ENCODE peak calls at places on chromosomes 16 and 17, in five cellular contexts. R is heart right ventricle, Z is OCI-LY7, O is transverse colon, B is psoas muscle. V is an unnamed sample.

GRCh38 chr16:14284930-14285541 is 213.9 kb downstream of the MRTFB start:
- DNase-seq in B (peak), Z (peak), R (no peak), O (peak), V (peak)

GRCh38 chr17:33674685-33675084 is 381.6 kb upstream of the ASIC2 start:
- DNase-seq in O (peak), R (peak), Z (peak), B (no peak), V (peak)

GRCh38 chr17:59669411-59669810 is 37.8 kb downstream of the PTRH2 start:
- DNase-seq in O (no peak), Z (no peak), B (no peak), R (no peak), V (no peak)

GRCh38 chr17:81735181-81736102 is 23.4 kb downstream of the SLC25A10 start:
- DNase-seq in O (peak), Z (no peak), B (no peak), R (no peak), V (peak)

GRCh38 chr17:82152114-82152513 is 54.1 kb upstream of the FASN start:
- DNase-seq in O (no peak), Z (no peak), B (no peak), R (no peak), V (no peak)

GRCh38 chr16:72873853-72874252 is 174.1 kb downstream of the ZFHX3 start:
- DNase-seq in B (no peak), Z (no peak), R (no peak), O (no peak), V (no peak)

GRCh38 chr17:81941484-81942166 is 4.5 kb upstream of the PYCR1 start:
- DNase-seq in R (no peak), B (peak), O (no peak), Z (peak), V (no peak)

GRCh38 chr16:77273-77806 is 685 bp upstream of the MPG start:
- DNase-seq in B (peak), O (peak), Z (peak), R (peak), V (peak)

GRCh38 chr17:2892305-2892971 is 96.2 kb downstream of the RAP1GAP2 start:
- DNase-seq in B (no peak), O (peak), Z (no peak), R (no peak), V (no peak)

GRCh38 chr16:8961811-8962390 is 1.8 kb downstream of the USP7 start:
- DNase-seq in Z (peak), O (no peak), B (no peak), R (no peak), V (peak)

GRCh38 chr16:58511933-58512815 is 3.1 kb upstream of the SETD6 start:
- DNase-seq in B (peak), Z (peak), O (peak), R (peak), V (peak)

GRCh38 chr16:30356401-30357084 is 1.4 kb upstream of the CD2BP2 start:
- DNase-seq in O (peak), Z (peak), R (no peak), B (peak), V (no peak)

GRCh38 chr16:68369697-68370096 is 58.9 kb downstream of the PRMT7 start:
- DNase-seq in O (peak), Z (no peak), B (no peak), R (no peak), V (peak)

GRCh38 chr17:2172447-2172938 is 117.6 kb downstream of the HIC1 start:
- DNase-seq in Z (no peak), B (no peak), O (no peak), R (peak), V (no peak)

GRCh38 chr17:83171661-83172060 is 92.3 kb downstream of the METRNL start:
- DNase-seq in O (no peak), R (no peak), B (peak), Z (no peak), V (no peak)

GRCh38 chr17:69539781-69540319 is 125.4 kb downstream of the MAP2K6 start:
- DNase-seq in Z (no peak), O (no peak), B (no peak), R (no peak), V (no peak)

GRCh38 chr17:31674717-31675349 is 184.2 kb downstream of the COPRS start:
- DNase-seq in O (no peak), B (no peak), R (no peak), Z (no peak), V (no peak)

GRCh38 chr16:72990003-72990521 is 57.9 kb downstream of the ZFHX3 start:
- DNase-seq in Z (no peak), R (peak), O (peak), B (peak), V (peak)

GRCh38 chr16:50665128-50665878 is 15.8 kb downstream of the SNX20 start:
- DNase-seq in R (peak), O (peak), Z (peak), B (peak), V (peak)

GRCh38 chr17:55889271-55889670 is 138.4 kb downstream of the PCTP start:
- DNase-seq in Z (no peak), B (no peak), R (no peak), O (no peak), V (no peak)

GRCh38 chr16:69003500-69003899 is 102.0 kb upstream of the HAS3 start:
- DNase-seq in O (no peak), R (no peak), B (no peak), Z (peak), V (no peak)

GRCh38 chr16:15572329-15573001 is 70.5 kb downstream of the MARF1 start:
- DNase-seq in R (no peak), B (no peak), Z (no peak), O (no peak), V (no peak)

GRCh38 chr17:28728364-28729200 is at the start of gene NEK8:
- DNase-seq in O (peak), Z (peak), B (peak), R (peak), V (peak)

GRCh38 chr16:24685539-24686432 is 43.7 kb upstream of the TNRC6A start:
- DNase-seq in B (peak), R (peak), O (peak), Z (no peak), V (no peak)

GRCh38 chr16:2035431-2036199 is 8.9 kb downstream of the NHERF2 start:
- DNase-seq in Z (no peak), R (peak), B (no peak), O (peak), V (no peak)

GRCh38 chr17:18031955-18032354 is 7.0 kb downstream of the ATPAF2 start:
- DNase-seq in O (no peak), B (no peak), Z (no peak), R (no peak), V (no peak)

GRCh38 chr17:37527249-37527851 is 37.7 kb downstream of the DUSP14 start:
- DNase-seq in R (no peak), B (no peak), O (no peak), Z (peak), V (peak)

GRCh38 chr17:45867702-45868101 is 23.0 kb downstream of the SPPL2C start:
- DNase-seq in R (no peak), B (no peak), Z (no peak), O (no peak), V (no peak)

GRCh38 chr17:6510321-6511023 is 45.9 kb downstream of the PITPNM3 start:
- DNase-seq in Z (no peak), B (no peak), R (no peak), O (no peak), V (no peak)

GRCh38 chr16:442976-443375 is 17.5 kb downstream of the RAB11FIP3 start:
- DNase-seq in O (no peak), R (no peak), B (no peak), Z (peak), V (no peak)

GRCh38 chr16:14427371-14427948 is 202.6 kb downstream of the PARN start:
- DNase-seq in Z (no peak), R (no peak), O (no peak), B (no peak), V (no peak)

GRCh38 chr17:32746280-32746679 is 130.6 kb downstream of the MYO1D start:
- DNase-seq in O (no peak), R (no peak), B (no peak), Z (no peak), V (no peak)

GRCh38 chr16:11669380-11670146 is 1.3 kb downstream of the SNN start:
- DNase-seq in B (peak), R (peak), Z (peak), O (peak), V (peak)

GRCh38 chr16:89689142-89689541 is 2.7 kb downstream of the CDK10 start:
- DNase-seq in R (no peak), Z (no peak), O (no peak), B (no peak), V (no peak)

DNA sequence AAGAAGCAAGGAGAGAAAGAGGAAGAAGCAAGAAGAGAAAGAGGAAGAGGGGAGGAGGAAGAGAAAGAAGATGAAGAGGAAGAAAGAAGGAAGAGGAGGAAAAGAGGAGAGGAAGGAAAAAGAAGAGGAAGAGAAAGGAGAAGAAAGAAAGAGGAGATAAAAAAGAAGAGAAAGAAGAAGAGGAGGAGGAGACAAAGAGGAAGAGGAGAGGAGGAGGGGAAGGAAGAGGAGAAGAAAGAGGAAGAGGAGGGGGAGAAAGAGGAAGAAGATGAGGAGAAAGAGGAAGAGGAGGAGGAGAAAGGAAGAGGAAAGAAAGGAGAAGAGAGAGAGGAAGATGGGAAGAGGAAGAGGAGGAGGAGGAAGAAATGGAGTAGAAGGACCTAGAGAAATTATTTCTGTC is 80.4 kb downstream of the CDYL2 start:
- DNase-seq in B (no peak), Z (no peak), R (no peak), O (no peak), V (no peak)
- TF ChIP-seq CTCF in B (no peak), Z (no peak), R (no peak), O (no peak), V (no peak)

GRCh38 chr16:79288046-79288445 is 312.5 kb downstream of the MAF start:
- DNase-seq in Z (peak), O (no peak), B (no peak), R (no peak), V (no peak)
- TF ChIP-seq CTCF in Z (no peak), O (no peak), B (no peak), R (no peak), V (no peak)

GRCh38 chr17:58527306-58527705 is 12.9 kb upstream of the MTMR4 start:
- DNase-seq in Z (peak), B (no peak), R (no peak), O (no peak), V (no peak)
- TF ChIP-seq CTCF in Z (peak), B (no peak), R (peak), O (no peak), V (peak)

GRCh38 chr17:53186004-53186403 is 636.7 kb upstream of the KIF2B start:
- DNase-seq in B (no peak), O (no peak), R (no peak), Z (no peak), V (no peak)
- TF ChIP-seq CTCF in B (no peak), O (no peak), R (no peak), Z (no peak), V (no peak)

GRCh38 chr16:67278773-67279295 is 498 bp upstream of the PLEKHG4 start:
- DNase-seq in Z (no peak), O (peak), R (no peak), B (peak), V (peak)
- TF ChIP-seq CTCF in Z (no peak), O (peak), R (no peak), B (no peak), V (peak)

DNA sequence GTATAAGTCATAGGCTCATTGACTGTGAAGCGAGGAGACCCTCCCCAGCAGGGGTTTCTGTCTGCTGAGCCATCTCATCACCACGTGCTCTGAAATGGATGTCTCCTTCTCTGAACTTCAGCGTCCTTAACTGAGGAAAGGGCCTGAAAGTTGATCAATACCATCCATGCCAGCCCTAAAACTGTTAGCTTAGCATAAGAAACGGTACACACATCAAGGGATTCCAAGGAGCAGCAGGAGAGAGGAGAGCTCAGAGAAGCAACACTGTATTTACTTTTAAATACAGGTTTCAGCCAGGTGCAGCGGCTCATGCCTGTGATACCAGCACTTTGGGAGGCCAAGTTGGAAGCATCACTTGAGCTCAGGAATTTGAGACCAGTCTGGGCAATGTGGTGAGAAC is 248.9 kb upstream of the TNRC6C start:
- DNase-seq in B (no peak), O (no peak), R (no peak), Z (no peak), V (no peak)
- TF ChIP-seq CTCF in B (no peak), O (no peak), R (no peak), Z (no peak), V (no peak)

DNA sequence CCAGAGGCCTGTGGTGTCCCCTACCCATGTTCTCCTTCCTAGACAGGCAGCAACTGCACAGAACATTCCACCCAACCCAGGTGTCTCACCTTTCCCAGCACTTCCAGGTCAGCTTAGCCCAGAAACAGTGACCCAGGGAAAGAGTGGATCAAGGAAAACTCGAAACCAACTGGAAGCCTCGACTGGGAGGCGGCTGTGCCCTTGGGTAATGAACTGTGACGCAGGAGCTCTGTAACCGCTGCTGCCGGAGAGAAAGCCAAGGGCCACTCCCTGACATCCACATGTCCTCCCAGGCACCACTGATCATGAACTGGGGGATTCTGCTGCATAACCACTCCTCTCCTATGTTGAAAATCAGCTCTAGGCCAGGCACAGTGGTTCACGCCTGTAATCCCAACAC is 34.4 kb downstream of the WDR59 start:
- DNase-seq in Z (no peak), B (no peak), R (no peak), O (no peak), V (no peak)
- TF ChIP-seq CTCF in Z (no peak), B (no peak), R (no peak), O (no peak), V (no peak)

GRCh38 chr17:72175263-72175662 is 54.4 kb downstream of the SOX9 start:
- DNase-seq in Z (no peak), B (no peak), O (no peak), R (no peak), V (no peak)

GRCh38 chr17:72176516-72176851 is 55.7 kb downstream of the SOX9 start:
- DNase-seq in R (no peak), O (peak), B (no peak), Z (no peak), V (no peak)

GRCh38 chr17:72171703-72172670 is 51.2 kb downstream of the SOX9 start:
- DNase-seq in Z (no peak), B (no peak), O (no peak), R (no peak), V (no peak)

GRCh38 chr17:72175787-72176515 is 55.1 kb downstream of the SOX9 start:
- DNase-seq in O (no peak), B (no peak), Z (no peak), R (no peak), V (no peak)

GRCh38 chr17:72173475-72174116 is 52.8 kb downstream of the SOX9 start:
- DNase-seq in O (no peak), B (no peak), R (no peak), Z (no peak), V (no peak)
- TF ChIP-seq CTCF in O (no peak), B (no peak), R (no peak), Z (no peak), V (no peak)

GRCh38 chr16:86628614-86629013 is 50.3 kb downstream of the FOXL1 start:
- DNase-seq in O (no peak), R (no peak), B (no peak), Z (no peak), V (no peak)
- TF ChIP-seq CTCF in O (no peak), R (no peak), B (no peak), Z (no peak), V (no peak)

V was measured in GM13977.